ENCODE peak calls at places on chromosomes 13 and 19, in eight cellular contexts. P, H, U, V, M, O, A and K are unnamed samples. For H3K9me3, the result is how much of the 10 kb centered on the place peaks cover.

GRCh38 chr13:46527237-46527636 is 25.7 kb upstream of the LRCH1 start:
- ATAC-seq in P (no peak), H (no peak), U (no peak), V (no peak), M (no peak), O (no peak), A (peak), K (no peak)

GRCh38 chr13:49828452-49828851 is 36.0 kb upstream of the KPNA3 start:
- ATAC-seq in P (peak), H (no peak), U (no peak), V (no peak), M (no peak), O (no peak), A (peak), K (no peak)

GRCh38 chr13:78876915-78877549 is 218.1 kb upstream of the OBI1 start:
- ATAC-seq in P (no peak), H (no peak), U (no peak), V (no peak), M (no peak), O (no peak), A (no peak), K (no peak)

GRCh38 chr19:40229484-40229883 is 3.0 kb upstream of the CCNP start:
- ATAC-seq in P (no peak), H (no peak), U (no peak), V (peak), M (no peak), O (no peak), A (no peak), K (no peak)

GRCh38 chr19:18558595-18558994 is 925 bp downstream of the KXD1 start:
- ATAC-seq in P (no peak), H (no peak), U (no peak), V (no peak), M (no peak), O (no peak), A (no peak), K (no peak)

GRCh38 chr19:29292562-29292961 is 79.6 kb upstream of the UQCRFS1 start:
- ATAC-seq in P (no peak), H (no peak), U (no peak), V (no peak), M (no peak), O (no peak), A (no peak), K (no peak)

GRCh38 chr13:72456486-72456885 is 270.9 kb downstream of the MZT1 start:
- ATAC-seq in P (no peak), H (no peak), U (no peak), V (no peak), M (no peak), O (no peak), A (no peak), K (no peak)

GRCh38 chr19:50513746-50514345 is at the start of gene ASPDH:
- ATAC-seq in P (no peak), H (peak), U (no peak), V (no peak), M (no peak), O (no peak), A (no peak), K (no peak)

GRCh38 chr19:7349961-7350711 is 1.4 kb downstream of the ARHGEF18 start:
- ATAC-seq in P (peak), H (no peak), U (no peak), V (no peak), M (peak), O (no peak), A (no peak), K (no peak)

GRCh38 chr13:46748300-46748699 is 48.7 kb downstream of the ESD start:
- ATAC-seq in P (no peak), H (no peak), U (no peak), V (no peak), M (no peak), O (no peak), A (no peak), K (no peak)

GRCh38 chr19:850221-850978 is 1.7 kb upstream of the ELANE start:
- ATAC-seq in P (peak), H (peak), U (peak), V (peak), M (peak), O (peak), A (peak), K (peak)

GRCh38 chr19:40529093-40529954 is 47.3 kb upstream of the SHKBP1 start:
- ATAC-seq in P (peak), H (peak), U (peak), V (peak), M (peak), O (peak), A (peak), K (peak)

GRCh38 chr13:45786293-45786920 is 65.1 kb downstream of the SIAH3 start:
- ATAC-seq in P (no peak), H (no peak), U (no peak), V (no peak), M (no peak), O (peak), A (no peak), K (no peak)

GRCh38 chr13:78600317-78600899 is 2.9 kb downstream of the POU4F1 start:
- ATAC-seq in P (no peak), H (no peak), U (no peak), V (no peak), M (no peak), O (no peak), A (no peak), K (no peak)

GRCh38 chr13:21528616-21529015 is 69.5 kb upstream of the ZDHHC20 start:
- ATAC-seq in P (no peak), H (no peak), U (no peak), V (no peak), M (no peak), O (no peak), A (no peak), K (no peak)

GRCh38 chr19:2533686-2534085 is 57.8 kb downstream of the GADD45B start:
- ATAC-seq in P (no peak), H (no peak), U (no peak), V (no peak), M (no peak), O (no peak), A (no peak), K (no peak)

GRCh38 chr13:29522044-29522685 is 73.3 kb downstream of the SLC7A1 start:
- ATAC-seq in P (no peak), H (no peak), U (peak), V (peak), M (peak), O (peak), A (no peak), K (peak)

GRCh38 chr13:47017476-47017875 is 120.6 kb upstream of the HTR2A start:
- ATAC-seq in P (no peak), H (no peak), U (no peak), V (no peak), M (no peak), O (no peak), A (no peak), K (no peak)

GRCh38 chr13:73672492-73672891 is 461.7 kb downstream of the KLF12 start:
- ATAC-seq in P (no peak), H (peak), U (no peak), V (no peak), M (no peak), O (no peak), A (peak), K (no peak)
- H3K27ac ChIP-seq in P (no peak), H (no peak), U (no peak), V (no peak), M (no peak), O (no peak), A (no peak), K (no peak)

DNA sequence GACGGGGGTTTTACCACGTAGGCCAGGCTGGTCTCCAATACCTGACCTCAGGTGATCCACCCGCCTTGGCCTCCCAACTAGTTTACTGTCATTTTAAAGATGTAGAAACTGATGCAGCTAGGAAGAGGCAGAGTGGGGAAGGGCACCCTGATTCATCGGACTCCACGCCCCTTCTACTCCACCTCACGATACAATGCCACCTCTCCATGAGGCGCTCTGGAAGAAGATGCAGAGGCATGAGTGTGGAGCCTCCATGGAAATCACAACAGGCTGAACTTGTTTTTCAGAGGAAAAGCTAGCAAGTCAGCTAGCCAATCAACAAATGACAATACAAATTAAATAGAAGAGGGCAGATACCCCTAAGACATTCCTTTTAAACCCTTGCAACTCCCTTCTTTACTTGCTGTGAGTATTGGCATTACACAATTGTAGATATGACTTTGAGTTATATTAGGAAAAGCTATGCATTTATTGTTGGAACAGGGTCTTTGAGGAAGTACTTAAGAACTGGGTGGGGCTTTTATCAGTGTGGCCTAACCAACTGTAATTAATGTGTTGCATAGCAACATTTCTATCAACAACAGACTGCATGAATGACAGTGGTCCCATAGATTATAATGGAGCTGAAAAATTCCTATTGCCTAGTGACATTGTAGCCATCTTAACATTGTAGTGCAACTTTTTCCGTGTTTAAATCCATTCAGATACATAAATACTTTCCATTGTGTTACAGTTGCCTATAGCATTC is 17.5 kb downstream of the WDFY2 start:
- ATAC-seq in P (peak), H (no peak), U (no peak), V (no peak), M (no peak), O (no peak), A (peak), K (no peak)
- H3K9me3 ChIP-seq in P (under half), H (under half), U (under half), V (under half), M (under half), O (under half), A (under half), K (under half)

GRCh38 chr19:5625641-5626040 is 2.8 kb downstream of the SAFB start:
- ATAC-seq in P (no peak), H (no peak), U (no peak), V (no peak), M (no peak), O (no peak), A (no peak), K (no peak)
- H3K27ac ChIP-seq in P (no peak), H (no peak), U (no peak), V (peak), M (no peak), O (no peak), A (no peak), K (no peak)

DNA sequence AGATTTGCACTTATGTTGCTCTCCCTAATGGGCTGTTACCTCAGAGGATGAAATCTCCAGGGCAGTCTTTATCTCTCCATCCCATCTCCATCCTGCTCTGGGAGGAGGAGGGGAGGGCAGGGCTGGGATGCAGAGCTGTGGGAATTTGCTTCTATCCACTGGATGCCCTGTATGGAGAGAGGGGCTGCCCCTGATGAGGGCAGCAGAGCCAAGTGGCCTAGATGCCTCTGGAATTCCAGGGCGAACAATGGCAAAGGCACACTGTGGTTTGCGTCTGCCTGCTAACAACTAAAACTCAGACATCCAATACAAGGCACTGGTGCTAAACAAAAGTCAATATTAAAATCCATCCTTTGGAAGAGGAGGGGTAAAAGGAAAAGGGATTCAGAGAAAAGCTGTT is 165.1 kb downstream of the COG6 start:
- ATAC-seq in P (no peak), H (no peak), U (no peak), V (no peak), M (no peak), O (no peak), A (no peak), K (no peak)
- H3K9me3 ChIP-seq in P (under half), H (under half), U (under half), V (under half), M (under half), O (under half), A (under half), K (under half)

GRCh38 chr19:12881172-12881808 is at the start of gene DNASE2:
- ATAC-seq in P (peak), H (peak), U (peak), V (peak), M (peak), O (peak), A (peak), K (peak)
- H3K27ac ChIP-seq in P (peak), H (no peak), U (peak), V (peak), M (peak), O (peak), A (peak), K (peak)

DNA sequence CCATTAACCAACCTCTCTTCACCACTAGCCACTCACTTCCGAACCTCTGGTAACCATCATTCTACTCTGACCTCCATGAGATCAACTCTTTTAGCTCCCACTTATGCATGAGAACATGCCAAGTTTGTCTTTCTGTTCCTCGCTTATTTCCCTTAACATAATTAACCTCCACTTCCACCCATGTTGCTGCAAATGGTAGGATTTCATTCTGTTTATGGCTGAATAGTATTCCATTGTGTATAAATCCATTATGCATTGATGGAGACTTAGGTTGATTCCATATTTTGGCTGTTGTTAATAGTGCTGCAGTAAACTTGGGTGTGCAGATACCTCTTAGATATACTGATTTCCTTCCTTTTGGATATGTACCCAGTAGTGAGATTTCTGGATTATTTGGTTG is 30.2 kb downstream of the ZNF382 start:
- ATAC-seq in P (no peak), H (no peak), U (no peak), V (no peak), M (no peak), O (no peak), A (no peak), K (no peak)
- H3K9me3 ChIP-seq in P (half or more), H (half or more), U (under half), V (half or more), M (under half), O (under half), A (half or more), K (under half)

DNA sequence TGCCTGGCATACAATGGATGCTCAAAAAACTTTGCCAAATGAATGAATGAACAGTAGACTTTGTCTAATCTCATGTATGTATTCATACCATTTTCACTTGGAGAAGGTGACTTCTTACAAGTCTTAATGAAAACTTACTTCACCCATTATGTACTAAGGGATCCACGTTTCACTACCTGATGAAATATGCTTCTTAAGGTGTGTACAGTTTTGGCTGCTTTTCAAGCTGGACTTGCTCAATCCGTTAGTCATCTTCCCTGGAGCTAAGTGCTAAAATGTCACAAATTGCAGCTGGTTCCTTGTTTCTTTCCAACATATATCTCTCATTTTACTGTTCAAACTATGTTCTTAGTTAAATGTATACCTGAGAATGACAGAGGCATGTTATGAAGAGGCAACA is 4.2 kb upstream of the CCNA1 start:
- ATAC-seq in P (peak), H (no peak), U (no peak), V (no peak), M (no peak), O (no peak), A (peak), K (no peak)
- H3K27ac ChIP-seq in P (no peak), H (no peak), U (no peak), V (no peak), M (no peak), O (no peak), A (no peak), K (no peak)

GRCh38 chr19:57477191-57478008 is at the start of gene ZNF772:
- ATAC-seq in P (peak), H (peak), U (peak), V (peak), M (peak), O (peak), A (peak), K (peak)

GRCh38 chr19:57473646-57474045 is 3.7 kb downstream of the ZNF772 start:
- ATAC-seq in P (no peak), H (no peak), U (no peak), V (no peak), M (no peak), O (no peak), A (no peak), K (no peak)
- H3K9me3 ChIP-seq in P (half or more), H (under half), U (under half), V (half or more), M (under half), O (under half), A (half or more), K (under half)

DNA sequence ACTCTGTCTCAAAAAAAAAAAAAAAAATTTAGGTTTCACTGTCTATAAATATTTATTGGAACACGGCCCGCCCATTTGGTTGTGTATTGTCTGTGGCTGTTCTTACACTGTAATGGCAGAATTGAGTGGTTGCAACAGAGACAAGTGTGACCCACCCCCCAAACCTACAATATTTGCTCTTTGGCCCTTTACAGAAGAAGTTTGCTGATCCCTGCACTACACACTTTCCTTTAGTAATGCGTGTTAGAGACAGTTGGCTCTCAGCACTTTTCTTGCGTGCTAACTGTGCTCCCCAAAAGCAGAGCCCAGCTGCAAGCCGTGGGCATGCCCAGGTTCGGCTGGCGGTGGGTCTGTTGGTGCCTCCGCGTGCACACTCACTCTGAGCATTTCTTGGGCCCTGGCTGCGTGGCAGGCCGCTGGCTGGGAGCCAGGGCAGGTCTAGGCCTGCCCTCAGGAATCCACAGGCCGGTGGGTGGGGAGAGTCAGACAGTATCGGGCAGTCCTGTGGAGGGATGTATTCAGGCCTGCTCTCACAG is 72.6 kb downstream of the SIPA1L3 start:
- ATAC-seq in P (peak), H (peak), U (no peak), V (no peak), M (no peak), O (no peak), A (peak), K (no peak)
- H3K27ac ChIP-seq in P (peak), H (peak), U (no peak), V (no peak), M (no peak), O (no peak), A (peak), K (no peak)